ENCODE peak calls at places on chromosome 6, in five cellular contexts. P, E, D, A and C are unnamed samples.

GRCh38 chr6:106757722-106758467 is 128.5 kb downstream of the QRSL1 start:
- DNase-seq in E (no peak), A (no peak), D (no peak), P (no peak), C (no peak)

GRCh38 chr6:26185802-26186201 is 98.6 kb downstream of the HFE start:
- DNase-seq in E (no peak), P (no peak), D (no peak), A (no peak), C (no peak)

GRCh38 chr6:21664263-21665081 is 70.9 kb downstream of the SOX4 start:
- DNase-seq in D (peak; percentile 20), P (no peak), A (no peak), E (peak; percentile 24), C (no peak)

GRCh38 chr6:156634971-156635371 is 142.2 kb upstream of the ARID1B start:
- DNase-seq in P (no peak), D (no peak), A (peak; percentile 53), E (no peak), C (no peak)

GRCh38 chr6:26183581-26184408 is 96.6 kb downstream of the HFE start:
- DNase-seq in D (peak; percentile 71), A (peak; percentile 80), P (peak; percentile 49), E (peak; percentile 79), C (no peak)

GRCh38 chr6:31546339-31546961 is at the start of gene ATP6V1G2:
- DNase-seq in D (peak; percentile 91), P (peak; percentile 94), E (peak; percentile 93), A (peak; percentile 85), C (peak; percentile 79)

GRCh38 chr6:31702421-31702818 is 704 bp downstream of the ABHD16A start:
- DNase-seq in A (no peak), P (peak; percentile 13), D (no peak), E (peak; percentile 45), C (no peak)

GRCh38 chr6:122372647-122373046 is 26.8 kb upstream of the HSF2 start:
- DNase-seq in A (no peak), E (no peak), P (no peak), D (no peak), C (no peak)

GRCh38 chr6:165231581-165232276 is 77.7 kb downstream of the C6orf118 start:
- DNase-seq in A (no peak), P (peak; percentile 6), E (peak; percentile 43), D (no peak), C (peak; percentile 32)

GRCh38 chr6:117269649-117270120 is 4.3 kb downstream of the VGLL2 start:
- DNase-seq in E (no peak), P (no peak), A (no peak), D (no peak), C (no peak)

GRCh38 chr6:117266948-117267347 is 1.6 kb downstream of the VGLL2 start:
- DNase-seq in P (no peak), E (no peak), D (no peak), A (no peak), C (no peak)

GRCh38 chr6:117266267-117266797 is 974 bp downstream of the VGLL2 start:
- DNase-seq in D (no peak), E (no peak), A (no peak), P (no peak), C (no peak)

GRCh38 chr6:117265425-117266266 is at the start of gene VGLL2:
- DNase-seq in E (peak; percentile 85), D (no peak), P (no peak), A (peak; percentile 23), C (no peak)

DNA sequence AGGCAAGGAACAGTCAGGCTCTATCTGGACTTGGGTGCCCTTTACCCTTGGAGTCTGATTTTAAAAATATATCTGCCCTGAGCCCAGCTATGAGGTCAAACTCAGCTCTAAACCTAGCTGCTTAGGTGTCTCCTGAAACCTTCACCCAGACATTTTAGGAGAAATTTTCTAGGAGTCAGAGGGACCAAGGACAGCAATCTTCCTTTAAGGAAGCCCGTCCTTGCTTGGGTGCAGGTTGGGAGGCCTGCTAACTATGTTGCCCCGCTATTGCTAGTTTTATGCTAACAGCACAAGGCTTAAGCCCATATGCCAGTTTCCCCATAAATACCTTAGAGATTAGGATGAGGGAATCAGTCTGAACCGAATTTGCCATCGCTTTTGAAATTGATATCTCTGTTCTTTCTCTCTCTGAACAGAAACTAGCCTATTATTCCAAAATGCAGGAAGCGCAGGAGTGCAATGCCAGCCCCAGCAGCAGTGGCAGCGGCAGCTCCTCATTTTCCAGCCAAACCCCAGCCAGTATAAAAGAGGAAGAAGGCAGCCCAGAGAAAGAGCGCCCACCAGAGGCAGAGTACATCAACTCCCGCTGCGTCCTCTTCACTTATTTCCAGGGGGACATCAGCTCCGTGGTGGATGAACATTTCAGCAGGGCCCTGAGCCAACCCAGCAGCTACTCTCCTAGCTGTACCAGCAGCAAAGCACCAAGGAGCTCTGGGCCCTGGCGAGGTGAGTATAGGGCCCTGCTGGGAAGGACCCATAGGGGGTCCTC is 2.6 kb downstream of the VGLL2 start:
- DNase-seq in P (no peak), A (no peak), D (no peak), E (peak; percentile 38), C (no peak)
- TF ChIP-seq CTCF in P (peak; percentile 29), A (no peak), D (no peak), E (no peak), C (no peak)

GRCh38 chr6:155250701-155251381 is 13.0 kb upstream of the CLDN20 start:
- DNase-seq in P (no peak), D (no peak), A (no peak), E (no peak), C (no peak)

GRCh38 chr6:155253337-155253736 is 10.5 kb upstream of the CLDN20 start:
- DNase-seq in A (no peak), D (no peak), E (no peak), P (no peak), C (no peak)

GRCh38 chr6:155256122-155256795 is 7.6 kb upstream of the CLDN20 start:
- DNase-seq in P (no peak), A (no peak), E (no peak), D (no peak), C (no peak)

GRCh38 chr6:155254139-155254538 is 9.7 kb upstream of the CLDN20 start:
- DNase-seq in P (no peak), D (no peak), A (no peak), E (no peak), C (no peak)

DNA sequence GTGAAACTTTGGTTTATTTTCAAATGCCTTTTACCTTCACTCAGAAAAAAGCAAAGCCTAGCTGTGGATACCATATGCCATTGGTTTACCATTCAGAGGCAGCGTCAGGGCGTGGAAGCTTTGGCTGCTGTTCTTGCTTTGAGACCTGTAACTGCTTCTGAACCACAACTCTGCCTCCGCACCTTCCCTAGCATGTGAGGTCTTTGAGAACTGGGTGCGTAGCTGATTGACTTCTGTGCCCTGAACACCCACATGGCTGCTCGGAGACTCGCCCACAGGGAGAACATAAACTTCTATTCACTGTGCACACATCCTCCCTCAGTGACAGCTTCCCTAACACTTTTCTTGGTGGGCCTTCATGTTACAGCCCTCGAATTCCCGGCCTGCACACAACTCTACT is 11.2 kb upstream of the CLDN20 start:
- DNase-seq in P (no peak), A (no peak), E (no peak), D (no peak), C (no peak)
- H3K36me3 ChIP-seq in P (peaks cover 29% of the 10 kb centered on the region), A (no peaks in the 10 kb centered on the region), E (peaks cover 12% of the 10 kb centered on the region), D (no peaks in the 10 kb centered on the region), C (no peaks in the 10 kb centered on the region)

GRCh38 chr6:151475653-151476523 is 17.9 kb upstream of the CCDC170 start:
- DNase-seq in D (no peak), P (peak; percentile 36), E (peak; percentile 66), A (peak; percentile 46), C (no peak)
- H3K4me3 ChIP-seq in D (no peak overlapping the region), P (no peak overlapping the region), E (no peak overlapping the region), A (peak overlapping the region; percentile 45), C (no peak overlapping the region)

DNA sequence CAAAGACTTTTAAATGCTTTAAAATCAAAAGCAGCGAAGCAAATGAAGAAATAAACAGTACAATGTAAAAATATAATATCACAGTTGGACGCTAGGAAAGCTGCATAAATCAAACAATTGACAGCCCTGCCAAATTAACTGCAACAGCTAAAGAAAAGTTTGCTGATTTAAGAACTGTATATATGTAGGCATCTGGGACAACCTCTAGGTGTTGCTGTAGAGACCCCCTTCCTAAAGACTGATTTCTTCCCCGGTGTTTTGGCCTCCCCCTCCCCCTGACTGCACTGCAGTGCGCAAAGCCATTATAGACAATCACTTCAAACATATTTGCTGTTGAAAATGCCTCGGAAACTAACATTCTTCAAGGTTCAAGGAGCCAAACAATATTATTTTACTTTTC is 1.1 kb downstream of the ELOVL4 start:
- DNase-seq in P (peak; percentile 5), E (peak; percentile 63), D (no peak), A (peak; percentile 50), C (no peak)
- TF ChIP-seq CTCF in P (peak; percentile 62), E (peak; percentile 51), D (no peak), A (peak; percentile 56), C (peak; percentile 56)

GRCh38 chr6:36216559-36216958 is 20.0 kb downstream of the BRPF3 start:
- DNase-seq in A (no peak), E (no peak), D (no peak), P (peak; percentile 45), C (no peak)

GRCh38 chr6:36210157-36210556 is 13.6 kb downstream of the BRPF3 start:
- DNase-seq in A (no peak), E (no peak), P (no peak), D (no peak), C (no peak)

GRCh38 chr6:36209606-36210005 is 13.1 kb downstream of the BRPF3 start:
- DNase-seq in E (no peak), D (no peak), A (no peak), P (no peak), C (no peak)

GRCh38 chr6:36207155-36207554 is 10.6 kb downstream of the BRPF3 start:
- DNase-seq in D (no peak), P (no peak), E (no peak), A (no peak), C (no peak)

GRCh38 chr6:36210886-36211595 is 14.5 kb downstream of the BRPF3 start:
- DNase-seq in A (no peak), E (no peak), D (no peak), P (no peak), C (no peak)
- H3K36me3 ChIP-seq in A (peaks cover 3% of the 10 kb centered on the region), E (peaks cover 69% of the 10 kb centered on the region), D (peaks cover 17% of the 10 kb centered on the region), P (peaks cover 77% of the 10 kb centered on the region), C (no peaks in the 10 kb centered on the region)

DNA sequence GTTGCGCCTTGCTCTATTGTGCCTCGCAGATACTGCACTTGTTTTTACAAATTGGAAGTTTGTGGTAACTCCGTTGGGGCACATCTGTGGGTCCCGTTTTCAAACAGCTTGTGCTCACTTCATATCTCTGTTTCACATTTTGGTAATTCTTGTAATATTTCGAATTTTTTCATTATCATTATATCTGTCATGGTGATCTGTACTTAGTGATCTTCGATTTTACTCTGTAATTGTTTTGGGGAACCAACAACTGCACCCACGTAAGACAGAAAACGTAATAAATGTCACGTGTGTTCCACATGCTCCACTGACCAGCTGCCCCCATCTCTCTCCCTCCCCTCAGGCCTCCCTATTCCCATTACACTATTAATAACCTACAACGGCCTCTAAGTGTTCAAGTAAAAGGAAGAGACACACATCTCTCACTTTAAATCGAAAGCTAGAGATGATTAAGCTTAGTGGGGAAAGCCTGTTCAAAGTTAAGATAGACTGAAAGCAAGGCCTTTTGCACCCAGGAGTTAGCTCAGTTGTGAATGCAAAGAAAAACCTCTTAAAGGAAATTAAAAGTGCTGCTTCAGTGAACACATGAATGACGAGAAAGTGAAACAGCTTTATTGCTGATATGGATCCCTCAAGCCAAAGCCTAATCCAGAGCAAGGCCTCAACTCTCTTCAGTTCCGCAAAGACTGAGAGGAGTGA is 26.9 kb downstream of the TTLL2 start:
- DNase-seq in A (no peak), E (no peak), P (no peak), D (no peak), C (no peak)
- H3K4me3 ChIP-seq in A (no peak overlapping the region), E (no peak overlapping the region), P (no peak overlapping the region), D (no peak overlapping the region), C (no peak overlapping the region)

GRCh38 chr6:52904562-52905279 is 4.8 kb downstream of the GSTA3 start:
- DNase-seq in A (no peak), P (no peak), E (no peak), D (no peak), C (no peak)
- TF ChIP-seq CTCF in A (peak; percentile 17), P (peak; percentile 50), E (peak; percentile 27), D (no peak), C (peak; percentile 21)